ENCODE peak calls at places on chromosomes 11 and 22, in four cellular contexts. W is K562, N is WTC11, X is GM12878. K is an unnamed sample.

GRCh38 chr11:112057170-112057569 is 16.6 kb downstream of the PIH1D2 start:
- DNase-seq in N (no peak), W (no peak), X (no peak), K (no peak)

GRCh38 chr11:106770489-106771100 is 247.7 kb downstream of the GUCY1A2 start:
- DNase-seq in X (no peak), N (no peak), W (no peak), K (no peak)

GRCh38 chr11:20597137-20597923 is 2.1 kb upstream of the SLC6A5 start:
- DNase-seq in N (peak; percentile 41), X (no peak), W (no peak), K (no peak)

GRCh38 chr22:38755155-38755910 is 465 bp downstream of the SUN2 start:
- DNase-seq in X (no peak), N (peak; percentile 72), W (peak; percentile 91), K (peak; percentile 80)

GRCh38 chr11:102929966-102930365 is 25.6 kb downstream of the MMP13 start:
- DNase-seq in X (no peak), W (no peak), N (no peak), K (no peak)

GRCh38 chr22:41127447-41127846 is 35.1 kb downstream of the EP300 start:
- DNase-seq in N (no peak), W (no peak), X (no peak), K (no peak)

GRCh38 chr11:117944554-117944953 is 15.4 kb upstream of the TMPRSS13 start:
- DNase-seq in N (no peak), X (no peak), W (no peak), K (no peak)

GRCh38 chr22:33923033-33923432 is 2.8 kb upstream of the LARGE1 start:
- DNase-seq in X (no peak), W (no peak), N (no peak), K (no peak)

GRCh38 chr11:123062892-123063395 is 1.0 kb upstream of the HSPA8 start:
- DNase-seq in W (peak; percentile 67), N (no peak), X (no peak), K (no peak)
- TF ChIP-seq TCF7 in W (no peak), N (no peak), X (no peak), K (no peak)

GRCh38 chr22:32590556-32590955 is 115.9 kb downstream of the FBXO7 start:
- DNase-seq in W (no peak), X (no peak), N (no peak), K (no peak)
- TF ChIP-seq TCF7 in W (no peak), X (no peak), N (no peak), K (no peak)

GRCh38 chr11:123006860-123007542 is 25.4 kb upstream of the BSX start:
- DNase-seq in X (no peak), N (no peak), W (no peak), K (no peak)

DNA sequence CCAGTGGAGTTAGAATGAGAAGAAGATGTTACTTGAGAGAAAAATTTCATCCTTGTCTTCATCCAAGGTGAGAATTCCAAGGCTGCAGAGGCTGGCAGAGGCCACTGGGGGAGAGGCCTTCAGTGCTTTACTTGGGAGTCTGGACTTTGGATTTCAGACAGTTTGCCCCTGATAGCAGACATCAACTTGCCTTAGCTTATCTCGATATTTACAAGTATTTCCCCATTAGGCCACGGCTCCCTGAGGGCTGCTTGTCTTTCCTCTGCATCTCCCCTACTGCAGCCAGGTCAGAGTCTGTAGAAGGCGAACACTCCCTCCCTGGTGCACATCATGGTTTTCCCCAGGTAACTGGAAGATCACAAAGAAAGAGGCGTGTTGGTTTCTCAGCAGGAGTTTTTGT is 29.9 kb upstream of the BSX start:
- DNase-seq in W (no peak), N (no peak), X (no peak), K (no peak)
- TF ChIP-seq TCF7 in W (no peak), N (no peak), X (no peak), K (no peak)

GRCh38 chr22:21032843-21033688 is 705 bp upstream of the SLC7A4 start:
- DNase-seq in X (no peak), W (no peak), N (no peak), K (no peak)
- TF ChIP-seq TCF7 in X (no peak), W (no peak), N (no peak), K (no peak)

DNA sequence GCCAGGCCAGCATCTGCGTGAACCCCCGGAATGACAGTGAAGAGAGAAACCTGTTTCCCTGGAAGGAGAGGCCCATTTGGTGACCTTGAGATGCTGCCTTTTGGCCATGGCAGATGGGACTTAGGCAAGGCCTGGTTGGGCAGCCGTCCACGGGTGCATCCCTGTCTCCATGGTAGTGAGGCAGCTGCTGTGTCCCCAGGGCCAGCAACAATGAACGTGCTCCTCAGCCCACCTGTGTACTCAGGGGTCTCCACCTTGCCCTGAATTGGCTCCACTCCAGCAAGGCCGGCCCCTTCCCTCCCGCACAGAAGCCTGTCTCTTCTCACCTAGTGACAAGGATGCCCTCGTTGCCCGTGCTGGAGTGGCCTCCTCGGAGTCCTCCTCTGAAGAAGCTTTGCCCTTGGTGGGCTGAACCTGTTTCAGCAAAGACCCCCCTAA is 441.1 kb downstream of the TBC1D22A start:
- DNase-seq in N (no peak), X (no peak), W (no peak), K (no peak)
- TF ChIP-seq TCF7 in N (no peak), X (no peak), W (no peak), K (no peak)

DNA sequence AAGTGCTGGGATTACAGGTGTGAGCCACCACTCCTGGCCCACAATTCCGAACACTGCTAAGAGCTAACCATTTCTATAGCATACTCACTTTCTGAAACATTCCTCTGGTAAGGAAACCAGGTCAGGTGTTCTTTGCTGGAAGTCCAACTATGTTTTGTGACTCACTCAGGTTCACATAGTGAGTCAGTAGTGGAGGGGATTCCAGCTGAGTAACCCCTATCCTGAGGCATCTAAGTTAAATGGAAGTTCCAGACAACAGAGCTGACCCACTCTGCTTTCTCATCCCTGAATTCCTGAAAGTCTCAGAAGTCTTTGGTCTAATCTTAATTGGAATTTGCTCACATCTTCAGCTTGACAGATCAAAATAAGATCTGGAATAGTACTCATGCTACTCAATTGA is 3.0 kb upstream of the CHRNA10 start:
- DNase-seq in X (no peak), N (no peak), W (no peak), K (peak; percentile 5)
- TF ChIP-seq TCF7 in X (no peak), N (no peak), W (no peak), K (no peak)

GRCh38 chr11:116500002-116500832 is 272.6 kb downstream of the BUD13 start:
- DNase-seq in W (no peak), X (no peak), N (no peak), K (no peak)
- TF ChIP-seq TCF7 in W (no peak), X (no peak), N (no peak), K (no peak)

GRCh38 chr22:26433805-26434204 is 4.7 kb downstream of the ASPHD2 start:
- DNase-seq in X (no peak), W (no peak), N (no peak), K (no peak)
- TF ChIP-seq TCF7 in X (no peak), W (no peak), N (no peak), K (no peak)

DNA sequence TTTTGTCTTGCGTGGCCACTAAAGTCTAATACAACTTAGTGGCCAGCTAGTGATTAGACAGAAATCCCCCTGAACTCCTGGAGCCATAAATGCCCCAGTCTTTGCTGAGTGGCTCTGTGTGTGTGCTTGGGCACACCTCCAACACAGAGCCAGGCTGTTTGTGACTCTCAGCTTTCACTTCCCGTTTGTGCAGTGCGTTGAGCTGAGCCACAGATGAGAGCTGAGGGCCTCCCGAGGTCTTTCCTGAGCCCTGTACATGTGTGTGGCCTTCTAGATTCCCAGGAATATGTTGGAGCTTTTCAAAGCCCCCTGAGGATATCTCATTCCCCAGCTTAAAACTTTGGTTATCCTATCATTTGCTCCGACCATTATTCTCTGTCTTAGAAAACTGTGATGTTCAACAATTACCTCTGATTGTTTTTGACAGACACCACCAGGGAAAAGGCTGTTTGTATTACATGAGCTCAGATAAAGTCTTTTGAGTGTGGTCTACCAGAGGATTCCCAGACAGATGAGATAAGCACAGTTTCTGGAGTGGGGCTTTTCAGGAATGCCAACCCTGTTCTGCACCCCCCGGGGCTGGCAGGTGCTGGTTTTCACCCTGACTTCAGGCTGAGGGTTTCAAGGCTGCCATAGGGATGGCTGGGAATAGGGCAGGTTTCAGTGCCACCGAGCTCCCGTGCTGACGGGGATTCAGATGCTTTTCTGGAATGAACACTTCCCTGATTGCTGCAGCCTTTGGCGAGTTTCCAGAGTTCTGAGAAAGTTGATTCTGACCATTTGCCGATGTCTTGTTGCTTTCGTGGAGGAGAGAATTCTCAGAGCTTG is 23.8 kb downstream of the IGHMBP2 start:
- DNase-seq in N (no peak), W (no peak), X (peak; percentile 42), K (no peak)
- TF ChIP-seq TCF7 in N (no peak), W (no peak), X (no peak), K (no peak)

DNA sequence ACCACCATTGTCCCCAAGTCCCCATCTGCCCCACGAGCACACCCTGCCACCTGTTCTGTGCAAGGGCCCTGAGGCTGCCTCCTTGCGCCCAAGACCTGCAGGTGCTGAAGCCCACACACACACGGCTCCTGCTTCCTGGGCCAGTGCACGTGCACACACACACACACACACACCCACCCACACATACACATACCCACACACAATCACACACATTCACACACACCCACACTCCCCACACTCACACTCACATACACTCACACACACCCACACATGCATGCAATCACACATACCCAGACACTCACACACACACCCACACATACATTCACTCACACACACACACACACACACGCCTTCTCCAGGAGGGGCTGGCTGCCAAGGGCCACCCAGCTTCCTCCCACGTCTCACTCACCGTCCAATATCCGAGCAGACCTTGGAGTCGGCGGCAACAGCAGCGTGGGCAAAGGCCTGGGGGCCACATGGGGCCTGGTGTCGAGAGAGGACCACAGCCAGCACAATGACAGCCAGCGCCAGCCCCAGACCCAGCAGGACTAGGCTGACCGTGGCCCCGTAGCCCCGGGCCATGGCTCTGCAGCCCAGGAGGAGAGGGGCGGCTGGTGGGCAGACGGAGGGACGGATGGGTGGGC is 616 bp downstream of the GGT5 start:
- DNase-seq in X (no peak), N (no peak), W (peak; percentile 2), K (no peak)
- TF ChIP-seq TCF7 in X (no peak), N (no peak), W (no peak), K (no peak)

K was measured in HepG2.